ENCODE peak calls at places on chromosomes 4 and X, in four cellular contexts. One of them, this sample, is unnamed.

GRCh38 chr4:125316391-125316780 is 1.6 kb downstream of the FAT4 start:
- DNase-seq in activated B cell treated with CpG ODN at 0.5 μM for 24 hours: no peak
- DNase-seq in psoas muscle: peak; percentile 35
- DNase-seq in foreskin fibroblast: no peak
- DNase-seq in this sample: no peak

GRCh38 chr4:144647095-144647959 is 1.4 kb downstream of the HHIP start:
- DNase-seq in activated B cell treated with CpG ODN at 0.5 μM for 24 hours: no peak
- DNase-seq in psoas muscle: no peak
- DNase-seq in foreskin fibroblast: no peak
- DNase-seq in this sample: no peak

GRCh38 chr4:182944484-182945227 is 27.5 kb upstream of the DCTD start:
- DNase-seq in activated B cell treated with CpG ODN at 0.5 μM for 24 hours: no peak
- DNase-seq in psoas muscle: no peak
- DNase-seq in foreskin fibroblast: no peak
- DNase-seq in this sample: no peak

GRCh38 chr4:112251044-112251632 is 19.6 kb downstream of the AP1AR start:
- DNase-seq in activated B cell treated with CpG ODN at 0.5 μM for 24 hours: no peak
- DNase-seq in psoas muscle: no peak
- DNase-seq in foreskin fibroblast: no peak
- DNase-seq in this sample: no peak

GRCh38 chr4:9898596-9899345 is 117.3 kb downstream of the DRD5 start:
- DNase-seq in activated B cell treated with CpG ODN at 0.5 μM for 24 hours: no peak
- DNase-seq in psoas muscle: no peak
- DNase-seq in foreskin fibroblast: peak; percentile 13
- DNase-seq in this sample: no peak

GRCh38 chr4:86977621-86978184 is 42.9 kb downstream of the AFF1 start:
- DNase-seq in activated B cell treated with CpG ODN at 0.5 μM for 24 hours: no peak
- DNase-seq in psoas muscle: no peak
- DNase-seq in foreskin fibroblast: peak; percentile 80
- DNase-seq in this sample: no peak

GRCh38 chr4:9893329-9894108 is 112.1 kb downstream of the DRD5 start:
- DNase-seq in activated B cell treated with CpG ODN at 0.5 μM for 24 hours: no peak
- DNase-seq in psoas muscle: no peak
- DNase-seq in foreskin fibroblast: no peak
- DNase-seq in this sample: no peak

GRCh38 chrX:119826399-119826959 is 26.3 kb downstream of the UPF3B start:
- DNase-seq in activated B cell treated with CpG ODN at 0.5 μM for 24 hours: no peak
- DNase-seq in psoas muscle: no peak
- DNase-seq in foreskin fibroblast: peak; percentile 55
- DNase-seq in this sample: no peak

GRCh38 chrX:48835524-48836329 is at the start of gene PCSK1N:
- DNase-seq in activated B cell treated with CpG ODN at 0.5 μM for 24 hours: no peak
- DNase-seq in psoas muscle: no peak
- DNase-seq in foreskin fibroblast: no peak
- DNase-seq in this sample: no peak

GRCh38 chrX:13837290-13837745 is 20.4 kb upstream of the GPM6B start:
- DNase-seq in activated B cell treated with CpG ODN at 0.5 μM for 24 hours: no peak
- DNase-seq in psoas muscle: no peak
- DNase-seq in foreskin fibroblast: no peak
- DNase-seq in this sample: no peak

GRCh38 chr4:8414377-8414776 is 26.1 kb downstream of the ACOX3 start:
- DNase-seq in activated B cell treated with CpG ODN at 0.5 μM for 24 hours: no peak
- DNase-seq in psoas muscle: no peak
- DNase-seq in foreskin fibroblast: no peak
- DNase-seq in this sample: no peak

DNA sequence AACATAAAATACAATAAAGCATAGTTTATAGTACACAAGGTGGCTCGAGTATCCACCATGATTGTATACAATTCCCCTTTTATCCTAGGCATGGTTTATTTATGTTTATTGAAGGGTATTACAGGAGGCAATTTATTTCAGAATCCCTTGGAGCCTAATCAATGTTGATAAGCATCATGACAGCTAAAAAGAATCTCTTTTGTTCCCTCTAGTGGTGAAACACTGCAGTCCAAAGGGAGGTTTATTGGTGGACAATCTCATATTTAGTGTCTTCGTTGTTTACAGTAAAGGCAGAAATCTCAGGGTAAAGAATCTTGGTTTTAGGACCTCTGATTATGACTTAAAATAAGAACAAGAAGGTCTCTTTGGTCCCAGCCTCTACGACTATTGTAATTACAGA is 1712.5 kb downstream of the C4orf33 start:
- DNase-seq in activated B cell treated with CpG ODN at 0.5 μM for 24 hours: no peak
- DNase-seq in psoas muscle: no peak
- DNase-seq in foreskin fibroblast: no peak
- DNase-seq in this sample: no peak
- TF ChIP-seq CTCF in activated B cell treated with CpG ODN at 0.5 μM for 24 hours: no peak
- TF ChIP-seq CTCF in psoas muscle: no peak
- TF ChIP-seq CTCF in foreskin fibroblast: no peak
- TF ChIP-seq CTCF in this sample: no peak

GRCh38 chrX:130144509-130144908 is 21.1 kb downstream of the AIFM1 start:
- DNase-seq in activated B cell treated with CpG ODN at 0.5 μM for 24 hours: no peak
- DNase-seq in psoas muscle: no peak
- DNase-seq in foreskin fibroblast: peak; percentile 12
- DNase-seq in this sample: no peak

GRCh38 chrX:130139474-130140201 is 26.0 kb downstream of the AIFM1 start:
- DNase-seq in activated B cell treated with CpG ODN at 0.5 μM for 24 hours: no peak
- DNase-seq in psoas muscle: no peak
- DNase-seq in foreskin fibroblast: no peak
- DNase-seq in this sample: no peak

GRCh38 chrX:130147631-130148030 is 18.0 kb downstream of the AIFM1 start:
- DNase-seq in activated B cell treated with CpG ODN at 0.5 μM for 24 hours: no peak
- DNase-seq in psoas muscle: no peak
- DNase-seq in foreskin fibroblast: no peak
- DNase-seq in this sample: no peak

DNA sequence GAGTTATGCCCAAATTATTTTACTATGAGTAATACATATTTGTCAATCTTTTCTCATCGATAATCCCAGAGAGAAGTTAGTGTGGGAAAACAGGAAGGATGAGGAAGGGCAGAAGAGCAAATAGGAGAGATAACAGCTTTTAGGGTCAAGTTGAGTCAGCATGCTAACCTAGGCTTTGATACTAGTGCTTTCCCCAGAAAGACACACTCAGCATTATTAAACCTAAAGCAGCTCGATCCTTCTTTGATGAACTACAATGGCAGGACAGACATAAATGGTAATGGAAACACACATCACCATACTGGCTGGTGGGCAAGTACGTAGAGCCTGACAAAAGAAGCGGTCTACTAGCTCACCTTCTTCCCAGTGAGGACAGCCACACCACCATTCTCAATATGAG is 20.5 kb downstream of the AIFM1 start:
- DNase-seq in activated B cell treated with CpG ODN at 0.5 μM for 24 hours: no peak
- DNase-seq in psoas muscle: no peak
- DNase-seq in foreskin fibroblast: no peak
- DNase-seq in this sample: no peak
- TF ChIP-seq CTCF in activated B cell treated with CpG ODN at 0.5 μM for 24 hours: no peak
- TF ChIP-seq CTCF in psoas muscle: no peak
- TF ChIP-seq CTCF in foreskin fibroblast: no peak
- TF ChIP-seq CTCF in this sample: no peak

DNA sequence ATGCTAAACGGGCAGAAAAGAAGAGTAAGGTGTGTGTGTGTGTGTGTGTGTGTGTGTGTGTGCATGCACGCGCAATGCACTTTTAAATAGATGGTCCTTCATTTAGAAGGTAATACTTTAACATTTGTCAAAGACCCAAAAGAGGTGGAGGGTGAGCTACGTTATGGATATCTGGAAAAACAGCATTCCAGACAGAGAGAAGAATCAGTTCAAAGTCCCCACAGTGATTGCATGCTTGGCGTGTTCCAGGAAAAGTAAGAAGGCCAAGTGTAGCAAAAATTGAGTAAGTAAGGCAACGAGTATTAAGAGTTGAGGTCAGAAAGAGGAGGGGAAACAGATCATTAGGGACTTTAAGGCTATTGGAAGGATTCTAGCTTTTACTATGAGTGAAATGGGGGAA is 21.9 kb upstream of the GABRE start:
- DNase-seq in activated B cell treated with CpG ODN at 0.5 μM for 24 hours: no peak
- DNase-seq in psoas muscle: no peak
- DNase-seq in foreskin fibroblast: no peak
- DNase-seq in this sample: no peak
- TF ChIP-seq CTCF in activated B cell treated with CpG ODN at 0.5 μM for 24 hours: no peak
- TF ChIP-seq CTCF in psoas muscle: no peak
- TF ChIP-seq CTCF in foreskin fibroblast: no peak
- TF ChIP-seq CTCF in this sample: no peak

GRCh38 chr4:95550566-95550965 is 1.8 kb upstream of the UNC5C start:
- DNase-seq in activated B cell treated with CpG ODN at 0.5 μM for 24 hours: no peak
- DNase-seq in psoas muscle: no peak
- DNase-seq in foreskin fibroblast: no peak
- DNase-seq in this sample: no peak

GRCh38 chr4:95547708-95548471 is 883 bp downstream of the UNC5C start:
- DNase-seq in activated B cell treated with CpG ODN at 0.5 μM for 24 hours: no peak
- DNase-seq in psoas muscle: peak; percentile 35
- DNase-seq in foreskin fibroblast: peak; percentile 0
- DNase-seq in this sample: peak; percentile 43

GRCh38 chr4:95546866-95547707 is 1.7 kb downstream of the UNC5C start:
- DNase-seq in activated B cell treated with CpG ODN at 0.5 μM for 24 hours: no peak
- DNase-seq in psoas muscle: no peak
- DNase-seq in foreskin fibroblast: no peak
- DNase-seq in this sample: no peak

GRCh38 chr4:95549246-95550138 is 719 bp upstream of the UNC5C start:
- DNase-seq in activated B cell treated with CpG ODN at 0.5 μM for 24 hours: no peak
- DNase-seq in psoas muscle: peak; percentile 45
- DNase-seq in foreskin fibroblast: peak; percentile 1
- DNase-seq in this sample: peak; percentile 41

GRCh38 chr4:95548738-95549245 is at the start of gene UNC5C:
- DNase-seq in activated B cell treated with CpG ODN at 0.5 μM for 24 hours: no peak
- DNase-seq in psoas muscle: peak; percentile 60
- DNase-seq in foreskin fibroblast: peak; percentile 1
- DNase-seq in this sample: peak; percentile 43
- TF ChIP-seq CTCF in activated B cell treated with CpG ODN at 0.5 μM for 24 hours: no peak
- TF ChIP-seq CTCF in psoas muscle: no peak
- TF ChIP-seq CTCF in foreskin fibroblast: no peak
- TF ChIP-seq CTCF in this sample: no peak

DNA sequence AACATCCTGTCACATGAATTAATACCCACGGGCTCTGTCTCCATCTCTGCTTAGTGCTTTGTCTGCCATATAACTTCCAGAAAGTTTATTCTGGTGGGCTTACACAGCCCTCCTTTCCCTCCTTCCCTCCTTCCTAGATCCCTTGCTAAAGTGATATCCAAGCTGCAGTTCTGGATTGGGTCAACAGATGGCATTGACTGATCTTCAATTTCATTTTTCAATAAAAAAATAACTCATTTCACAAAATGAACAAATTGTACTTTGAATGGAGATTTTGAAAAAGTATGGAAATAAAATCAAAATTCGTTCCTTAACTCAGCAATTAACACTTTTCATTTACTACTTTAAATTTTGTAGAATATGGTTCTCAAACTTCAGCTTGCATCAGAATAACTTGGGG is 94.9 kb downstream of the NXF2 start:
- DNase-seq in activated B cell treated with CpG ODN at 0.5 μM for 24 hours: no peak
- DNase-seq in psoas muscle: no peak
- DNase-seq in foreskin fibroblast: peak; percentile 0
- DNase-seq in this sample: no peak
- TF ChIP-seq CTCF in activated B cell treated with CpG ODN at 0.5 μM for 24 hours: no peak
- TF ChIP-seq CTCF in psoas muscle: no peak
- TF ChIP-seq CTCF in foreskin fibroblast: peak; percentile 19
- TF ChIP-seq CTCF in this sample: no peak

GRCh38 chrX:109859673-109860072 is 126.6 kb upstream of the ACSL4 start:
- DNase-seq in activated B cell treated with CpG ODN at 0.5 μM for 24 hours: no peak
- DNase-seq in psoas muscle: no peak
- DNase-seq in foreskin fibroblast: no peak
- DNase-seq in this sample: no peak

GRCh38 chrX:109858602-109859341 is 125.7 kb upstream of the ACSL4 start:
- DNase-seq in activated B cell treated with CpG ODN at 0.5 μM for 24 hours: no peak
- DNase-seq in psoas muscle: no peak
- DNase-seq in foreskin fibroblast: no peak
- DNase-seq in this sample: no peak

GRCh38 chrX:109857898-109858297 is 124.8 kb upstream of the ACSL4 start:
- DNase-seq in activated B cell treated with CpG ODN at 0.5 μM for 24 hours: no peak
- DNase-seq in psoas muscle: no peak
- DNase-seq in foreskin fibroblast: no peak
- DNase-seq in this sample: no peak

GRCh38 chrX:109863811-109864210 is 130.8 kb upstream of the ACSL4 start:
- DNase-seq in activated B cell treated with CpG ODN at 0.5 μM for 24 hours: no peak
- DNase-seq in psoas muscle: no peak
- DNase-seq in foreskin fibroblast: no peak
- DNase-seq in this sample: no peak

DNA sequence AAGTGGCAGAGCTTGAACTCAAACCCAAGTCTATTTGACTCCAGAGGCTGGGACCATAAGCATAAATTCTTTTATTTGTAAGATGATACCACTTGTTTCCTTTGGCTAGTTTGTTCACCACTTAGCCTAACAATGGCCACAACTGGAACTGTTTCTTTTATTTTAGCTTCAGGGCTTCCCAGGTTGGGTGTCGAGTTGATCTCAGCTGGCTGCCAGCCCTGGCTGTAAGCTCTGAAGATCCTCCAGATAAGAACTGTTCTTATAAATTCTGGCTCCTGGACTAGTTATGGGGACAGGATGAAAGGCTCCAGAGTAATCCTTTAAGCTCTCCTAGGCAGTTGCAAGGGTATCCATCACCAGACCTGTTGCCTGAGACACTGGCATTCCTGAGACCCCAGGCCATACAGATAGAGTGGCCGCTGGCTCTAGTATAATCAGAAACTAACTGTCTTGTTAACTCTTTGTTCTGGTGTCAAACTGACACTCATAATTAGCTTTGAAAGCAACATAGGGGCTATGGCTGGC is 129.4 kb upstream of the ACSL4 start:
- DNase-seq in activated B cell treated with CpG ODN at 0.5 μM for 24 hours: no peak
- DNase-seq in psoas muscle: no peak
- DNase-seq in foreskin fibroblast: no peak
- DNase-seq in this sample: no peak
- TF ChIP-seq CTCF in activated B cell treated with CpG ODN at 0.5 μM for 24 hours: no peak
- TF ChIP-seq CTCF in psoas muscle: no peak
- TF ChIP-seq CTCF in foreskin fibroblast: no peak
- TF ChIP-seq CTCF in this sample: no peak

DNA sequence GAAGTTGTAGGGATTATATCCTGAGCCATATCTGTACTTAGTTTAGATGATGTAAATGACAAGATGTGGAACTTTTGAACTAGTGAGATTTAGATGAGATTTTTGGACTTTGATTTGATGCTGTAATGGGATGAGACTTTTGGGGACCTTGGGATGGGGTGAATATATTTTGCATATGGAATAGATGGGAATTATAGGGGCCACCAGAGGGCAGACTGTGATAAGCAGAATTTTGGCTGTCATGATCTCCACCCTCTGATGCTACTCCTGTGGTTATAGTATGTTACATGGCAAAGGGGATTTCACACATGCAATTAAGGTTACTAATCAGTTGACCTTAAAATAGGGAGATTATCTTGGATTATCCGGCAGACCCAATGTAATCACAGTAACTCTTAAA is 214.0 kb upstream of the NHS start:
- DNase-seq in activated B cell treated with CpG ODN at 0.5 μM for 24 hours: no peak
- DNase-seq in psoas muscle: no peak
- DNase-seq in foreskin fibroblast: no peak
- DNase-seq in this sample: no peak
- TF ChIP-seq CTCF in activated B cell treated with CpG ODN at 0.5 μM for 24 hours: no peak
- TF ChIP-seq CTCF in psoas muscle: no peak
- TF ChIP-seq CTCF in foreskin fibroblast: no peak
- TF ChIP-seq CTCF in this sample: no peak